ENCODE peak calls at places on chromosomes 16 and 17, in four cellular contexts. T, C, Y and X are unnamed samples.

GRCh38 chr16:25957707-25958106 is 265.9 kb downstream of the HS3ST4 start:
- DNase-seq in T (no peak), C (no peak), Y (no peak), X (no peak)

GRCh38 chr17:2295575-2295974 is 8.0 kb downstream of the SMG6 start:
- DNase-seq in T (no peak), C (no peak), Y (no peak), X (no peak)

GRCh38 chr17:77382356-77382911 is 241.7 kb downstream of the SEC14L1 start:
- DNase-seq in T (no peak), C (no peak), Y (no peak), X (no peak)

GRCh38 chr17:65531508-65532431 is 29.7 kb downstream of the AXIN2 start:
- DNase-seq in T (peak; percentile 44), C (peak; percentile 49), Y (no peak), X (no peak)

GRCh38 chr17:266701-267656 is 85.5 kb upstream of the DOC2B start:
- DNase-seq in T (peak; percentile 23), C (no peak), Y (no peak), X (no peak)

GRCh38 chr16:57661510-57661909 is 6.6 kb upstream of the ADGRG3 start:
- DNase-seq in T (no peak), C (no peak), Y (no peak), X (no peak)

GRCh38 chr16:12208341-12209035 is 232.0 kb downstream of the SNX29 start:
- DNase-seq in T (no peak), C (no peak), Y (no peak), X (no peak)

GRCh38 chr17:29561541-29562517 is 5.0 kb downstream of the ABHD15 start:
- DNase-seq in T (no peak), C (no peak), Y (no peak), X (no peak)

GRCh38 chr17:79621151-79621940 is 10.5 kb upstream of the RBFOX3 start:
- DNase-seq in T (no peak), C (no peak), Y (no peak), X (no peak)

GRCh38 chr16:88650749-88651275 is at the start of gene CYBA:
- DNase-seq in T (peak; percentile 83), C (peak; percentile 61), Y (peak; percentile 86), X (no peak)

GRCh38 chr16:626787-627457 is 3.9 kb upstream of the WFIKKN1 start:
- DNase-seq in T (no peak), C (no peak), Y (no peak), X (peak; percentile 92)

GRCh38 chr16:85659805-85660511 is 28.8 kb downstream of the GINS2 start:
- DNase-seq in T (peak; percentile 70), C (peak; percentile 82), Y (peak; percentile 40), X (peak; percentile 58)

GRCh38 chr16:78866556-78866955 is 734.0 kb downstream of the MAF start:
- DNase-seq in T (no peak), C (no peak), Y (no peak), X (no peak)

GRCh38 chr17:9899280-9900018 is 5.6 kb downstream of the RCVRN start:
- DNase-seq in T (no peak), C (no peak), Y (no peak), X (no peak)

GRCh38 chr17:54944796-54945195 is 23.7 kb downstream of the COX11 start:
- DNase-seq in T (no peak), C (no peak), Y (no peak), X (no peak)

GRCh38 chr17:35149941-35150340 is 2.3 kb downstream of the UNC45B start:
- DNase-seq in T (no peak), C (no peak), Y (no peak), X (no peak)

GRCh38 chr16:81480856-81481821 is 36.5 kb downstream of the CMIP start:
- DNase-seq in T (peak; percentile 57), C (no peak), Y (no peak), X (no peak)

GRCh38 chr16:11613381-11614303 is 26.9 kb upstream of the LITAF start:
- DNase-seq in T (peak; percentile 69), C (no peak), Y (no peak), X (peak; percentile 4)

GRCh38 chr17:35101036-35101435 is 18.6 kb downstream of the RAD51D start:
- DNase-seq in T (no peak), C (no peak), Y (no peak), X (no peak)

GRCh38 chr16:50802000-50802399 is 60.1 kb downstream of the CYLD start:
- DNase-seq in T (no peak), C (no peak), Y (no peak), X (no peak)

GRCh38 chr16:1938316-1938715 is 4.7 kb downstream of the MSRB1 start:
- DNase-seq in T (no peak), C (no peak), Y (no peak), X (no peak)